ENCODE peak calls at places on chromosomes 7 and 10, in eight cellular contexts. Z is spleen, S is GM12878, J is SK-N-SH, B is GM12892, Q is breast epithelium, A is K562, L is SK-N-MC. P is an unnamed sample.

GRCh38 chr7:131443496-131443895 is 112.9 kb downstream of the PODXL start:
- DNase-seq in Z (no peak), S (no peak), J (no peak), B (no peak), Q (no peak), A (no peak), L (no peak), P (no peak)

GRCh38 chr10:133087679-133088523 is at the start of gene ADGRA1:
- DNase-seq in Z (no peak), S (no peak), J (peak; percentile 82), B (no peak), Q (no peak), A (peak; percentile 18), L (no peak), P (no peak)

GRCh38 chr10:11212285-11212684 is 194.6 kb downstream of the CELF2 start:
- DNase-seq in Z (no peak), S (no peak), J (no peak), B (no peak), Q (no peak), A (no peak), L (no peak), P (no peak)

GRCh38 chr7:155533120-155533826 is 13.1 kb downstream of the CNPY1 start:
- DNase-seq in Z (peak; percentile 79), S (no peak), J (peak; percentile 62), B (no peak), Q (no peak), A (no peak), L (no peak), P (peak; percentile 36)

GRCh38 chr10:103598654-103599115 is 105.2 kb downstream of the NEURL1 start:
- DNase-seq in Z (no peak), S (no peak), J (peak; percentile 88), B (no peak), Q (no peak), A (peak; percentile 62), L (no peak), P (no peak)

GRCh38 chr7:69722836-69723235 is 124.6 kb downstream of the AUTS2 start:
- DNase-seq in Z (no peak), S (no peak), J (no peak), B (no peak), Q (no peak), A (no peak), L (no peak), P (no peak)

GRCh38 chr7:107721286-107721685 is 22.7 kb upstream of the CBLL1 start:
- DNase-seq in Z (no peak), S (no peak), J (no peak), B (no peak), Q (no peak), A (no peak), L (no peak), P (no peak)

GRCh38 chr10:43407148-43407575 is 1.8 kb downstream of the HNRNPF start:
- DNase-seq in Z (peak; percentile 95), S (no peak), J (peak; percentile 72), B (peak; percentile 31), Q (no peak), A (peak; percentile 81), L (no peak), P (no peak)

GRCh38 chr10:122441961-122442360 is 12.5 kb upstream of the ARMS2 start:
- DNase-seq in Z (no peak), S (no peak), J (no peak), B (no peak), Q (no peak), A (no peak), L (no peak), P (no peak)

GRCh38 chr10:86969421-86970041 is 1.2 kb downstream of the ADIRF start:
- DNase-seq in Z (no peak), S (no peak), J (no peak), B (no peak), Q (no peak), A (no peak), L (no peak), P (no peak)

GRCh38 chr10:128210215-128211063 is 84.2 kb upstream of the MKI67 start:
- DNase-seq in Z (peak; percentile 96), S (no peak), J (peak; percentile 87), B (peak; percentile 61), Q (peak; percentile 35), A (peak; percentile 81), L (no peak), P (peak; percentile 67)

GRCh38 chr7:2934211-2934731 is 90.2 kb upstream of the GNA12 start:
- DNase-seq in Z (peak; percentile 61), S (no peak), J (peak; percentile 32), B (no peak), Q (no peak), A (no peak), L (no peak), P (no peak)

GRCh38 chr7:155291045-155291530 is 6.6 kb upstream of the INSIG1 start:
- DNase-seq in Z (no peak), S (no peak), J (no peak), B (no peak), Q (no peak), A (peak; percentile 92), L (no peak), P (no peak)

GRCh38 chr7:73903321-73904218 is 42.6 kb downstream of the TMEM270 start:
- DNase-seq in Z (peak; percentile 42), S (no peak), J (peak; percentile 36), B (no peak), Q (no peak), A (no peak), L (no peak), P (no peak)

GRCh38 chr7:142407939-142408573 is 150.2 kb upstream of the PRSS58 start:
- DNase-seq in Z (no peak), S (no peak), J (no peak), B (no peak), Q (no peak), A (no peak), L (no peak), P (no peak)

GRCh38 chr10:77685494-77685893 is 47.9 kb upstream of the KCNMA1 start:
- DNase-seq in Z (no peak), S (no peak), J (no peak), B (no peak), Q (no peak), A (no peak), L (no peak), P (no peak)

GRCh38 chr10:91410638-91411367 is 659 bp downstream of the HECTD2 start:
- DNase-seq in Z (no peak), S (no peak), J (peak; percentile 22), B (no peak), Q (peak; percentile 32), A (peak; percentile 31), L (no peak), P (no peak)

DNA sequence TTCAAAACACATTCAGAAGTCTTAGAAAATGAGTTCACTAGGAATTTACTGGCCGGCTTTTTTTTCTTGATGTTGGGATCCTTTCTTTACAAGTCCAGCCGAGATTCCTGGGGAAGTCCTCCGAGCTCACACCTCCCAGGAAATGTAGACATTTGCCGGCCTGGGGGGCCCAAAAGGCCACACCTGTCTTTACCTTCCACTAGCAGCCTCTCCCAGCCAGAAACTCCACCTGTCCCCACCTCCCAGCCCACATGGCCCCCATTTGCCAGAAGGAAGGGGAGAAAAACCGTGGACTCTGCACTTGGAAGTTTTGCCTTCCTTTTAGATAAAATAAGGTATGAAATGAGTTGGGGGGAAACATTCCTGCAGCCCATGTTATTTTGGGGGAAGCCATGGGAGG is 27.6 kb upstream of the EMX2 start:
- DNase-seq in Z (no peak), S (no peak), J (no peak), B (no peak), Q (no peak), A (no peak), L (no peak), P (no peak)
- TF ChIP-seq POLR2AphosphoS5 in Z (no peak), S (no peak), J (no peak), B (no peak), Q (no peak), A (no peak), L (no peak), P (no peak)

GRCh38 chr10:72334832-72335393 is 19.8 kb downstream of the DNAJB12 start:
- DNase-seq in Z (peak; percentile 99), S (peak; percentile 95), J (peak; percentile 56), B (peak; percentile 85), Q (peak; percentile 98), A (no peak), L (no peak), P (peak; percentile 73)
- TF ChIP-seq POLR2AphosphoS5 in Z (peak; percentile 99), S (peak; percentile 58), J (no peak), B (no peak), Q (peak; percentile 93), A (no peak), L (no peak), P (no peak)

DNA sequence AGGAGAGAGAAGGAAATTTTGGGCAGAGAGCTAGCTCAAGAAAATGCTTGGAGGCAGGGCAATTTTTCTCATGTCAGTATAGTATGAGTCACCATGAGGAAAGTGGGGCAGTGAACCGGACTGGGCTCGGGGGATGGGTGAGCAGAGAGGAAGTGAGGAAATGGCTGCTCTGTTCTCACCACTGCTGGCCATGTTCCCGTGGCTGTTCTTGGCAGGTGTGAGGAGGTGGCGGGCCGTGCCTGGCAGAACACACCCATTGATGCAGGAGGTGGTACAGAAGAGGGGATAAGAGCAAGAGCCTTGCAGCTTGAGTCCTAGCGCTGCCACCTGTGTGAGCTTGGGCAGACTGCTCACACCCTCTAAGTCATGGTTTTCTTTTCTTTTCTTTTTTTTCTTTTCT is 304.4 kb upstream of the LYZL1 start:
- DNase-seq in Z (peak; percentile 76), S (no peak), J (no peak), B (no peak), Q (peak; percentile 88), A (peak; percentile 41), L (no peak), P (no peak)
- TF ChIP-seq POLR2AphosphoS5 in Z (peak; percentile 53), S (no peak), J (no peak), B (no peak), Q (peak; percentile 27), A (no peak), L (no peak), P (no peak)

GRCh38 chr7:141263508-141263907 is 189.6 kb downstream of the TMEM178B start:
- DNase-seq in Z (no peak), S (no peak), J (no peak), B (no peak), Q (no peak), A (no peak), L (no peak), P (no peak)

GRCh38 chr7:141251957-141252356 is 178.1 kb downstream of the TMEM178B start:
- DNase-seq in Z (no peak), S (no peak), J (no peak), B (no peak), Q (no peak), A (no peak), L (no peak), P (no peak)

GRCh38 chr7:141262101-141262819 is 188.4 kb downstream of the TMEM178B start:
- DNase-seq in Z (no peak), S (no peak), J (peak; percentile 26), B (no peak), Q (no peak), A (no peak), L (no peak), P (no peak)

GRCh38 chr7:141258559-141258958 is 184.7 kb downstream of the TMEM178B start:
- DNase-seq in Z (no peak), S (no peak), J (no peak), B (no peak), Q (no peak), A (no peak), L (no peak), P (no peak)

DNA sequence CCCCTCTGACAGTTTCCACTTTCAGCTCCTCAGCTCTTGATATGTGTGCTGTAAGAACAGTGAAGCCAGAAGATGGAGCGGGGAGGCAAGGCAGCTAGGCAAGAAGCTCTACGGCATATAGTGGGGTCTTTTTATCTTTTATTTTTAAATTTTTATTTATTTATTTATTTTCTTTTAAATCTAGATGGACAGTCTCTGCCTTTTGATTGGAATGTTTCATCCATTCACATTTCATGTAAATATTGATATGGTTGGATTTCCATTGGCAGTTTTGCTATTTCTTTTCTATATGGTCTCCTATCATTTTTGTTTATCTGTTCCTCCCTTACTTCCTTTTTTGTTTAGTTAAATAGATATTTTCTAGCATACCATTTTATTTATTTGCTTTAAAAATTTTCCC is 183.7 kb downstream of the TMEM178B start:
- DNase-seq in Z (no peak), S (no peak), J (no peak), B (no peak), Q (no peak), A (no peak), L (no peak), P (no peak)
- TF ChIP-seq POLR2AphosphoS5 in Z (no peak), S (no peak), J (no peak), B (no peak), Q (no peak), A (no peak), L (no peak), P (no peak)

P was measured in GM12891.